ENCODE peak calls at places on chromosomes 1 and 21, in nine cellular contexts. One of them, this sample, is unnamed.

GRCh38 chr1:888297-888696 is 35.4 kb upstream of the SAMD11 start:
- DNase-seq in GM20000: no peak
- DNase-seq in upper lobe of right lung: no peak
- DNase-seq in COR-L47: no peak
- DNase-seq in choroid plexus epithelial cell: no peak
- DNase-seq in activated naive CD4-positive, alpha-beta T cell treated with anti-CD3 and anti-CD28 coated beads, Interleukin-2, amount 10 ng/mL, durations not matched to agents 7 days and 5 days: no peak
- DNase-seq in GF-D8: no peak
- DNase-seq in activated CD4-positive, alpha-beta T cell treated with anti-CD3 and anti-CD28 coated beads, Interleukin-2, amount 50 U/mL, for 4 hours: no peak
- DNase-seq in sigmoid colon: no peak
- DNase-seq in this sample: no peak

GRCh38 chr21:42338730-42339715 is 11.8 kb downstream of the TFF2 start:
- DNase-seq in choroid plexus epithelial cell: no peak
- DNase-seq in GM20000: no peak
- DNase-seq in COR-L47: no peak
- DNase-seq in upper lobe of right lung: no peak
- DNase-seq in activated CD4-positive, alpha-beta T cell treated with anti-CD3 and anti-CD28 coated beads, Interleukin-2, amount 50 U/mL, for 4 hours: no peak
- DNase-seq in sigmoid colon: peak; percentile 53
- DNase-seq in GF-D8: no peak
- DNase-seq in activated naive CD4-positive, alpha-beta T cell treated with anti-CD3 and anti-CD28 coated beads, Interleukin-2, amount 10 ng/mL, durations not matched to agents 7 days and 5 days: no peak
- DNase-seq in this sample: no peak

GRCh38 chr1:204928671-204929486 is 58.2 kb downstream of the NFASC start:
- DNase-seq in COR-L47: no peak
- DNase-seq in upper lobe of right lung: no peak
- DNase-seq in sigmoid colon: peak; percentile 35
- DNase-seq in GF-D8: no peak
- DNase-seq in activated CD4-positive, alpha-beta T cell treated with anti-CD3 and anti-CD28 coated beads, Interleukin-2, amount 50 U/mL, for 4 hours: no peak
- DNase-seq in activated naive CD4-positive, alpha-beta T cell treated with anti-CD3 and anti-CD28 coated beads, Interleukin-2, amount 10 ng/mL, durations not matched to agents 7 days and 5 days: no peak
- DNase-seq in choroid plexus epithelial cell: no peak
- DNase-seq in GM20000: no peak
- DNase-seq in this sample: no peak

GRCh38 chr1:100461222-100461621 is 76.7 kb upstream of the GPR88 start:
- DNase-seq in choroid plexus epithelial cell: no peak
- DNase-seq in COR-L47: peak; percentile 27
- DNase-seq in sigmoid colon: peak; percentile 74
- DNase-seq in activated naive CD4-positive, alpha-beta T cell treated with anti-CD3 and anti-CD28 coated beads, Interleukin-2, amount 10 ng/mL, durations not matched to agents 7 days and 5 days: no peak
- DNase-seq in activated CD4-positive, alpha-beta T cell treated with anti-CD3 and anti-CD28 coated beads, Interleukin-2, amount 50 U/mL, for 4 hours: no peak
- DNase-seq in GF-D8: no peak
- DNase-seq in GM20000: no peak
- DNase-seq in upper lobe of right lung: no peak
- DNase-seq in this sample: no peak

GRCh38 chr21:37257526-37257966 is 9.6 kb downstream of the VPS26C start:
- DNase-seq in GF-D8: peak; percentile 58
- DNase-seq in COR-L47: peak; percentile 72
- DNase-seq in GM20000: no peak
- DNase-seq in sigmoid colon: no peak
- DNase-seq in activated naive CD4-positive, alpha-beta T cell treated with anti-CD3 and anti-CD28 coated beads, Interleukin-2, amount 10 ng/mL, durations not matched to agents 7 days and 5 days: peak; percentile 61
- DNase-seq in activated CD4-positive, alpha-beta T cell treated with anti-CD3 and anti-CD28 coated beads, Interleukin-2, amount 50 U/mL, for 4 hours: no peak
- DNase-seq in choroid plexus epithelial cell: peak; percentile 54
- DNase-seq in upper lobe of right lung: peak; percentile 71
- DNase-seq in this sample: no peak

GRCh38 chr1:160407819-160408801 is 7.7 kb downstream of the VANGL2 start:
- DNase-seq in GF-D8: no peak
- DNase-seq in upper lobe of right lung: no peak
- DNase-seq in GM20000: no peak
- DNase-seq in activated naive CD4-positive, alpha-beta T cell treated with anti-CD3 and anti-CD28 coated beads, Interleukin-2, amount 10 ng/mL, durations not matched to agents 7 days and 5 days: no peak
- DNase-seq in COR-L47: no peak
- DNase-seq in choroid plexus epithelial cell: no peak
- DNase-seq in activated CD4-positive, alpha-beta T cell treated with anti-CD3 and anti-CD28 coated beads, Interleukin-2, amount 50 U/mL, for 4 hours: no peak
- DNase-seq in sigmoid colon: no peak
- DNase-seq in this sample: no peak

GRCh38 chr1:211912064-211912463 is 81.5 kb upstream of the LPGAT1 start:
- DNase-seq in COR-L47: no peak
- DNase-seq in upper lobe of right lung: no peak
- DNase-seq in activated CD4-positive, alpha-beta T cell treated with anti-CD3 and anti-CD28 coated beads, Interleukin-2, amount 50 U/mL, for 4 hours: no peak
- DNase-seq in choroid plexus epithelial cell: no peak
- DNase-seq in sigmoid colon: no peak
- DNase-seq in GM20000: no peak
- DNase-seq in activated naive CD4-positive, alpha-beta T cell treated with anti-CD3 and anti-CD28 coated beads, Interleukin-2, amount 10 ng/mL, durations not matched to agents 7 days and 5 days: no peak
- DNase-seq in GF-D8: no peak
- DNase-seq in this sample: no peak

GRCh38 chr21:20641251-20641650 is 357.0 kb upstream of the NCAM2 start:
- DNase-seq in activated CD4-positive, alpha-beta T cell treated with anti-CD3 and anti-CD28 coated beads, Interleukin-2, amount 50 U/mL, for 4 hours: no peak
- DNase-seq in GM20000: no peak
- DNase-seq in GF-D8: no peak
- DNase-seq in upper lobe of right lung: no peak
- DNase-seq in COR-L47: no peak
- DNase-seq in choroid plexus epithelial cell: no peak
- DNase-seq in activated naive CD4-positive, alpha-beta T cell treated with anti-CD3 and anti-CD28 coated beads, Interleukin-2, amount 10 ng/mL, durations not matched to agents 7 days and 5 days: no peak
- DNase-seq in sigmoid colon: no peak
- DNase-seq in this sample: no peak

GRCh38 chr1:168114845-168115244 is 21.9 kb downstream of the GPR161 start:
- DNase-seq in choroid plexus epithelial cell: no peak
- DNase-seq in sigmoid colon: no peak
- DNase-seq in activated naive CD4-positive, alpha-beta T cell treated with anti-CD3 and anti-CD28 coated beads, Interleukin-2, amount 10 ng/mL, durations not matched to agents 7 days and 5 days: no peak
- DNase-seq in COR-L47: no peak
- DNase-seq in GM20000: no peak
- DNase-seq in upper lobe of right lung: no peak
- DNase-seq in activated CD4-positive, alpha-beta T cell treated with anti-CD3 and anti-CD28 coated beads, Interleukin-2, amount 50 U/mL, for 4 hours: no peak
- DNase-seq in GF-D8: no peak
- DNase-seq in this sample: no peak

GRCh38 chr1:93200714-93201113 is 20.2 kb downstream of the CCDC18 start:
- DNase-seq in upper lobe of right lung: no peak
- DNase-seq in choroid plexus epithelial cell: no peak
- DNase-seq in GF-D8: no peak
- DNase-seq in activated CD4-positive, alpha-beta T cell treated with anti-CD3 and anti-CD28 coated beads, Interleukin-2, amount 50 U/mL, for 4 hours: no peak
- DNase-seq in sigmoid colon: no peak
- DNase-seq in GM20000: no peak
- DNase-seq in activated naive CD4-positive, alpha-beta T cell treated with anti-CD3 and anti-CD28 coated beads, Interleukin-2, amount 10 ng/mL, durations not matched to agents 7 days and 5 days: no peak
- DNase-seq in COR-L47: no peak
- DNase-seq in this sample: no peak

GRCh38 chr1:209672705-209673630 is 2.2 kb upstream of the G0S2 start:
- DNase-seq in GM20000: peak; percentile 86
- DNase-seq in choroid plexus epithelial cell: peak; percentile 47
- DNase-seq in upper lobe of right lung: no peak
- DNase-seq in sigmoid colon: no peak
- DNase-seq in activated CD4-positive, alpha-beta T cell treated with anti-CD3 and anti-CD28 coated beads, Interleukin-2, amount 50 U/mL, for 4 hours: no peak
- DNase-seq in activated naive CD4-positive, alpha-beta T cell treated with anti-CD3 and anti-CD28 coated beads, Interleukin-2, amount 10 ng/mL, durations not matched to agents 7 days and 5 days: peak; percentile 38
- DNase-seq in GF-D8: no peak
- DNase-seq in COR-L47: no peak
- DNase-seq in this sample: peak; percentile 10

GRCh38 chr1:95974586-95974985 is 740.6 kb downstream of the RWDD3 start:
- DNase-seq in GM20000: no peak
- DNase-seq in activated CD4-positive, alpha-beta T cell treated with anti-CD3 and anti-CD28 coated beads, Interleukin-2, amount 50 U/mL, for 4 hours: no peak
- DNase-seq in GF-D8: no peak
- DNase-seq in COR-L47: no peak
- DNase-seq in choroid plexus epithelial cell: peak; percentile 2
- DNase-seq in activated naive CD4-positive, alpha-beta T cell treated with anti-CD3 and anti-CD28 coated beads, Interleukin-2, amount 10 ng/mL, durations not matched to agents 7 days and 5 days: no peak
- DNase-seq in upper lobe of right lung: no peak
- DNase-seq in sigmoid colon: no peak
- DNase-seq in this sample: no peak

GRCh38 chr21:18673789-18674188 is 270.2 kb upstream of the TMPRSS15 start:
- DNase-seq in GF-D8: no peak
- DNase-seq in activated CD4-positive, alpha-beta T cell treated with anti-CD3 and anti-CD28 coated beads, Interleukin-2, amount 50 U/mL, for 4 hours: no peak
- DNase-seq in activated naive CD4-positive, alpha-beta T cell treated with anti-CD3 and anti-CD28 coated beads, Interleukin-2, amount 10 ng/mL, durations not matched to agents 7 days and 5 days: no peak
- DNase-seq in choroid plexus epithelial cell: no peak
- DNase-seq in sigmoid colon: no peak
- DNase-seq in upper lobe of right lung: no peak
- DNase-seq in COR-L47: no peak
- DNase-seq in GM20000: no peak
- DNase-seq in this sample: no peak

GRCh38 chr1:118984086-118984989 is 3.8 kb downstream of the TBX15 start:
- DNase-seq in GF-D8: no peak
- DNase-seq in upper lobe of right lung: no peak
- DNase-seq in choroid plexus epithelial cell: peak; percentile 82
- DNase-seq in COR-L47: no peak
- DNase-seq in GM20000: peak; percentile 26
- DNase-seq in sigmoid colon: no peak
- DNase-seq in activated naive CD4-positive, alpha-beta T cell treated with anti-CD3 and anti-CD28 coated beads, Interleukin-2, amount 10 ng/mL, durations not matched to agents 7 days and 5 days: no peak
- DNase-seq in activated CD4-positive, alpha-beta T cell treated with anti-CD3 and anti-CD28 coated beads, Interleukin-2, amount 50 U/mL, for 4 hours: no peak
- DNase-seq in this sample: no peak

GRCh38 chr21:17044696-17045095 is 468.1 kb upstream of the CXADR start:
- DNase-seq in activated naive CD4-positive, alpha-beta T cell treated with anti-CD3 and anti-CD28 coated beads, Interleukin-2, amount 10 ng/mL, durations not matched to agents 7 days and 5 days: no peak
- DNase-seq in upper lobe of right lung: no peak
- DNase-seq in COR-L47: no peak
- DNase-seq in choroid plexus epithelial cell: no peak
- DNase-seq in sigmoid colon: no peak
- DNase-seq in activated CD4-positive, alpha-beta T cell treated with anti-CD3 and anti-CD28 coated beads, Interleukin-2, amount 50 U/mL, for 4 hours: no peak
- DNase-seq in GM20000: no peak
- DNase-seq in GF-D8: no peak
- DNase-seq in this sample: no peak

This sample was measured in stimulated activated naive CD4-positive, alpha-beta T cell treated with Interleukin-2 at 50 U/mL for 16 hours.